ENCODE peak calls at places on chromosomes 12 and 14, in seven cellular contexts. One of them, this sample, is unnamed.

GRCh38 chr14:35682802-35683201 is 126.3 kb downstream of the RALGAPA1 start:
- DNase-seq in neural progenitor cell: no peak
- DNase-seq in MM.1S: no peak
- DNase-seq in endothelial cell of umbilical vein: no peak
- DNase-seq in astrocyte: peak
- DNase-seq in GM23248: no peak
- DNase-seq in PC-3: no peak
- DNase-seq in this sample: no peak

GRCh38 chr12:93984005-93984404 is 164.4 kb upstream of the PLXNC1 start:
- DNase-seq in neural progenitor cell: no peak
- DNase-seq in MM.1S: no peak
- DNase-seq in endothelial cell of umbilical vein: no peak
- DNase-seq in astrocyte: no peak
- DNase-seq in GM23248: no peak
- DNase-seq in PC-3: no peak
- DNase-seq in this sample: no peak

GRCh38 chr12:43957732-43958131 is 121.9 kb downstream of the TMEM117 start:
- DNase-seq in neural progenitor cell: peak
- DNase-seq in MM.1S: peak
- DNase-seq in endothelial cell of umbilical vein: peak
- DNase-seq in astrocyte: peak
- DNase-seq in GM23248: peak
- DNase-seq in PC-3: peak
- DNase-seq in this sample: no peak

GRCh38 chr14:51095854-51096823 is 1.2 kb upstream of the TRIM9 start:
- DNase-seq in neural progenitor cell: peak
- DNase-seq in MM.1S: no peak
- DNase-seq in endothelial cell of umbilical vein: no peak
- DNase-seq in astrocyte: peak
- DNase-seq in GM23248: peak
- DNase-seq in PC-3: no peak
- DNase-seq in this sample: no peak

GRCh38 chr12:82832091-82832490 is 145.4 kb downstream of the TMTC2 start:
- DNase-seq in neural progenitor cell: no peak
- DNase-seq in MM.1S: no peak
- DNase-seq in endothelial cell of umbilical vein: no peak
- DNase-seq in astrocyte: no peak
- DNase-seq in GM23248: no peak
- DNase-seq in PC-3: no peak
- DNase-seq in this sample: no peak

GRCh38 chr12:117076410-117077372 is 22.5 kb downstream of the TESC start:
- DNase-seq in neural progenitor cell: no peak
- DNase-seq in MM.1S: no peak
- DNase-seq in endothelial cell of umbilical vein: no peak
- DNase-seq in astrocyte: no peak
- DNase-seq in GM23248: no peak
- DNase-seq in PC-3: peak
- DNase-seq in this sample: no peak

GRCh38 chr12:64701283-64701682 is 57.9 kb downstream of the GNS start:
- DNase-seq in neural progenitor cell: peak
- DNase-seq in MM.1S: no peak
- DNase-seq in endothelial cell of umbilical vein: peak
- DNase-seq in astrocyte: no peak
- DNase-seq in GM23248: no peak
- DNase-seq in PC-3: no peak
- DNase-seq in this sample: no peak

GRCh38 chr14:68569546-68569908 is 223.3 kb downstream of the ZFP36L1 start:
- DNase-seq in neural progenitor cell: no peak
- DNase-seq in MM.1S: no peak
- DNase-seq in endothelial cell of umbilical vein: peak
- DNase-seq in astrocyte: no peak
- DNase-seq in GM23248: no peak
- DNase-seq in PC-3: no peak
- DNase-seq in this sample: no peak

GRCh38 chr12:47903927-47904646 is 707 bp downstream of the VDR start:
- DNase-seq in neural progenitor cell: no peak
- DNase-seq in MM.1S: peak
- DNase-seq in endothelial cell of umbilical vein: peak
- DNase-seq in astrocyte: peak
- DNase-seq in GM23248: peak
- DNase-seq in PC-3: peak
- DNase-seq in this sample: no peak

GRCh38 chr14:94961761-94962575 is 192.1 kb upstream of the GSC start:
- DNase-seq in neural progenitor cell: no peak
- DNase-seq in MM.1S: no peak
- DNase-seq in endothelial cell of umbilical vein: no peak
- DNase-seq in astrocyte: no peak
- DNase-seq in GM23248: no peak
- DNase-seq in PC-3: no peak
- DNase-seq in this sample: no peak

GRCh38 chr14:73242274-73242960 is 5.1 kb downstream of the PAPLN start:
- DNase-seq in neural progenitor cell: no peak
- DNase-seq in MM.1S: no peak
- DNase-seq in endothelial cell of umbilical vein: no peak
- DNase-seq in astrocyte: no peak
- DNase-seq in GM23248: no peak
- DNase-seq in PC-3: no peak
- DNase-seq in this sample: no peak

GRCh38 chr12:88242161-88242925 is 100.2 kb downstream of the TMTC3 start:
- DNase-seq in neural progenitor cell: no peak
- DNase-seq in MM.1S: no peak
- DNase-seq in endothelial cell of umbilical vein: peak
- DNase-seq in astrocyte: peak
- DNase-seq in GM23248: peak
- DNase-seq in PC-3: peak
- DNase-seq in this sample: peak

DNA sequence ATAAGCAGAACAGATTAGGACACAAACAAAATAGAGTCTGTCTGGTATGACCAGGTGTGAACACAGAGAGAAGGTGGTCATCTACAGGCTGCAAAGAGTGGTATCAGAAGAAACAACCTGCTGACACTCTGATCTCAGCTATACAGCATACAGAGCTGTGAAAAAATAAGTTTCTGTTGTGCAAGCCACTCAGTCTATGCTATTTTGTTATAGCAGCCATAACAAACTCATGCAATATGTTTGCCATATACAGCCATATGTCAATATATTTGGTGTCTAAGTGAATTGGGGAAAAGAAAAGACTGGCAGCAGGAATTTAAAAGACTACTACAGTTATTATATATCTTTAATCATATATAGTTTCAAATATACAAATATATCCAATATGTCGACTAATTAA is 300.9 kb downstream of the SOX5 start:
- DNase-seq in neural progenitor cell: no peak
- DNase-seq in MM.1S: no peak
- DNase-seq in endothelial cell of umbilical vein: no peak
- DNase-seq in astrocyte: no peak
- DNase-seq in GM23248: no peak
- DNase-seq in PC-3: no peak
- DNase-seq in this sample: no peak
- TF ChIP-seq EZH2 in neural progenitor cell: no peak
- TF ChIP-seq EZH2 in MM.1S: no peak
- TF ChIP-seq EZH2 in endothelial cell of umbilical vein: no peak
- TF ChIP-seq EZH2 in astrocyte: no peak
- TF ChIP-seq EZH2 in GM23248: no peak
- TF ChIP-seq EZH2 in PC-3: no peak
- TF ChIP-seq EZH2 in this sample: no peak

GRCh38 chr12:45232146-45232731 is 16.3 kb downstream of the ANO6 start:
- DNase-seq in neural progenitor cell: no peak
- DNase-seq in MM.1S: no peak
- DNase-seq in endothelial cell of umbilical vein: no peak
- DNase-seq in astrocyte: no peak
- DNase-seq in GM23248: peak
- DNase-seq in PC-3: no peak
- DNase-seq in this sample: no peak

GRCh38 chr12:45231515-45232145 is 15.7 kb downstream of the ANO6 start:
- DNase-seq in neural progenitor cell: no peak
- DNase-seq in MM.1S: no peak
- DNase-seq in endothelial cell of umbilical vein: peak
- DNase-seq in astrocyte: peak
- DNase-seq in GM23248: peak
- DNase-seq in PC-3: peak
- DNase-seq in this sample: no peak

GRCh38 chr12:45234134-45234865 is 18.4 kb downstream of the ANO6 start:
- DNase-seq in neural progenitor cell: peak
- DNase-seq in MM.1S: no peak
- DNase-seq in endothelial cell of umbilical vein: peak
- DNase-seq in astrocyte: peak
- DNase-seq in GM23248: peak
- DNase-seq in PC-3: peak
- DNase-seq in this sample: no peak

GRCh38 chr12:45235087-45236025 is 19.5 kb downstream of the ANO6 start:
- DNase-seq in neural progenitor cell: peak
- DNase-seq in MM.1S: no peak
- DNase-seq in endothelial cell of umbilical vein: peak
- DNase-seq in astrocyte: peak
- DNase-seq in GM23248: peak
- DNase-seq in PC-3: peak
- DNase-seq in this sample: peak

GRCh38 chr12:45232771-45233372 is 17.0 kb downstream of the ANO6 start:
- DNase-seq in neural progenitor cell: no peak
- DNase-seq in MM.1S: no peak
- DNase-seq in endothelial cell of umbilical vein: peak
- DNase-seq in astrocyte: peak
- DNase-seq in GM23248: peak
- DNase-seq in PC-3: peak
- DNase-seq in this sample: peak
- H3K9ac ChIP-seq in neural progenitor cell: no peak
- H3K9ac ChIP-seq in MM.1S: no peak
- H3K9ac ChIP-seq in endothelial cell of umbilical vein: peak
- H3K9ac ChIP-seq in astrocyte: peak
- H3K9ac ChIP-seq in GM23248: peak
- H3K9ac ChIP-seq in PC-3: peak
- H3K9ac ChIP-seq in this sample: peak

GRCh38 chr12:114665411-114666181 is 18.4 kb downstream of the TBX3 start:
- DNase-seq in neural progenitor cell: peak
- DNase-seq in MM.1S: no peak
- DNase-seq in endothelial cell of umbilical vein: no peak
- DNase-seq in astrocyte: no peak
- DNase-seq in GM23248: no peak
- DNase-seq in PC-3: peak
- DNase-seq in this sample: no peak
- TF ChIP-seq EZH2 in neural progenitor cell: peak
- TF ChIP-seq EZH2 in MM.1S: no peak
- TF ChIP-seq EZH2 in endothelial cell of umbilical vein: peak
- TF ChIP-seq EZH2 in astrocyte: peak
- TF ChIP-seq EZH2 in GM23248: no peak
- TF ChIP-seq EZH2 in PC-3: no peak
- TF ChIP-seq EZH2 in this sample: no peak

GRCh38 chr12:27843714-27844245 is 63.7 kb upstream of the MANSC4 start:
- DNase-seq in neural progenitor cell: peak
- DNase-seq in MM.1S: no peak
- DNase-seq in endothelial cell of umbilical vein: no peak
- DNase-seq in astrocyte: peak
- DNase-seq in GM23248: no peak
- DNase-seq in PC-3: no peak
- DNase-seq in this sample: no peak

GRCh38 chr12:27844427-27845090 is 64.5 kb upstream of the MANSC4 start:
- DNase-seq in neural progenitor cell: no peak
- DNase-seq in MM.1S: no peak
- DNase-seq in endothelial cell of umbilical vein: no peak
- DNase-seq in astrocyte: peak
- DNase-seq in GM23248: no peak
- DNase-seq in PC-3: no peak
- DNase-seq in this sample: no peak

GRCh38 chr12:27838543-27838942 is 58.5 kb upstream of the MANSC4 start:
- DNase-seq in neural progenitor cell: no peak
- DNase-seq in MM.1S: no peak
- DNase-seq in endothelial cell of umbilical vein: no peak
- DNase-seq in astrocyte: no peak
- DNase-seq in GM23248: no peak
- DNase-seq in PC-3: no peak
- DNase-seq in this sample: no peak

GRCh38 chr12:27840229-27840999 is 60.4 kb upstream of the MANSC4 start:
- DNase-seq in neural progenitor cell: no peak
- DNase-seq in MM.1S: peak
- DNase-seq in endothelial cell of umbilical vein: peak
- DNase-seq in astrocyte: no peak
- DNase-seq in GM23248: peak
- DNase-seq in PC-3: peak
- DNase-seq in this sample: no peak

GRCh38 chr12:27841392-27841882 is 61.4 kb upstream of the MANSC4 start:
- DNase-seq in neural progenitor cell: no peak
- DNase-seq in MM.1S: no peak
- DNase-seq in endothelial cell of umbilical vein: peak
- DNase-seq in astrocyte: peak
- DNase-seq in GM23248: peak
- DNase-seq in PC-3: peak
- DNase-seq in this sample: no peak
- H3K9ac ChIP-seq in neural progenitor cell: no peak
- H3K9ac ChIP-seq in MM.1S: no peak
- H3K9ac ChIP-seq in endothelial cell of umbilical vein: no peak
- H3K9ac ChIP-seq in astrocyte: no peak
- H3K9ac ChIP-seq in GM23248: no peak
- H3K9ac ChIP-seq in PC-3: no peak
- H3K9ac ChIP-seq in this sample: no peak

GRCh38 chr14:102778616-102779351 is 1.5 kb downstream of the TRAF3 start:
- DNase-seq in neural progenitor cell: no peak
- DNase-seq in MM.1S: no peak
- DNase-seq in endothelial cell of umbilical vein: peak
- DNase-seq in astrocyte: no peak
- DNase-seq in GM23248: peak
- DNase-seq in PC-3: no peak
- DNase-seq in this sample: no peak
- TF ChIP-seq EZH2 in neural progenitor cell: peak
- TF ChIP-seq EZH2 in MM.1S: no peak
- TF ChIP-seq EZH2 in endothelial cell of umbilical vein: no peak
- TF ChIP-seq EZH2 in astrocyte: no peak
- TF ChIP-seq EZH2 in GM23248: no peak
- TF ChIP-seq EZH2 in PC-3: no peak
- TF ChIP-seq EZH2 in this sample: no peak

This sample was measured in keratinocyte.